ENCODE peak calls at places on chromosomes 4 and X, in seven cellular contexts. O is sciatic nerve; U is effector memory CD8-positive, alpha-beta T cell; B is PC-3; W is esophagus mucosa; D is left ventricle myocardium superior; H is left lung. M is an unnamed sample.

GRCh38 chr4:16579866-16580265 is 318.6 kb downstream of the LDB2 start:
- ATAC-seq in O (peak; percentile 30), U (no peak), B (peak; percentile 35), W (no peak), D (no peak), H (no peak), M (no peak)

GRCh38 chr4:69489856-69490255 is 5.8 kb downstream of the UGT2B4 start:
- ATAC-seq in O (no peak), U (no peak), B (no peak), W (no peak), D (no peak), H (no peak), M (no peak)

GRCh38 chr4:173801361-173801760 is 271.3 kb upstream of the HAND2 start:
- ATAC-seq in O (no peak), U (no peak), B (no peak), W (no peak), D (no peak), H (no peak), M (no peak)

GRCh38 chrX:23332888-23333821 is 1.5 kb upstream of the PTCHD1 start:
- ATAC-seq in O (no peak), U (no peak), B (no peak), W (no peak), D (no peak), H (peak; percentile 44), M (no peak)

GRCh38 chrX:20320461-20321159 is 53.9 kb upstream of the RPS6KA3 start:
- ATAC-seq in O (peak; percentile 30), U (peak; percentile 70), B (peak; percentile 83), W (no peak), D (no peak), H (peak; percentile 58), M (peak; percentile 34)

GRCh38 chr4:150782311-150782710 is 200.4 kb downstream of the MAB21L2 start:
- ATAC-seq in O (no peak), U (no peak), B (no peak), W (no peak), D (peak; percentile 52), H (no peak), M (no peak)

GRCh38 chr4:2338754-2339457 is 77.0 kb upstream of the MXD4 start:
- ATAC-seq in O (no peak), U (no peak), B (no peak), W (peak; percentile 31), D (no peak), H (peak; percentile 71), M (no peak)

GRCh38 chr4:169148851-169149250 is 121.9 kb downstream of the SH3RF1 start:
- ATAC-seq in O (no peak), U (no peak), B (no peak), W (no peak), D (no peak), H (no peak), M (no peak)

GRCh38 chrX:125622899-125623298 is 303.2 kb downstream of the TEX13C start:
- ATAC-seq in O (no peak), U (no peak), B (no peak), W (no peak), D (no peak), H (no peak), M (no peak)

GRCh38 chr4:171817026-171817425 is 3.8 kb downstream of the GALNTL6 start:
- ATAC-seq in O (no peak), U (no peak), B (no peak), W (no peak), D (no peak), H (no peak), M (no peak)

GRCh38 chrX:153981771-153982533 is 9.4 kb downstream of the TMEM187 start:
- ATAC-seq in O (peak; percentile 88), U (peak; percentile 35), B (no peak), W (no peak), D (peak; percentile 57), H (peak; percentile 43), M (peak; percentile 56)

GRCh38 chrX:572490-573124 is 58.0 kb upstream of the SHOX start:
- ATAC-seq in O (no peak), U (no peak), B (no peak), W (no peak), D (no peak), H (no peak), M (no peak)

GRCh38 chr4:72896515-72896914 is 173.0 kb downstream of the COX18 start:
- ATAC-seq in O (peak; percentile 97), U (no peak), B (no peak), W (no peak), D (peak; percentile 96), H (peak; percentile 89), M (no peak)